ENCODE peak calls at places on chromosomes 6 and 20, in eight cellular contexts. H is NCI-H2171, G is D341Med, R is breast epithelium, P is naive B cell, M is AG08395, I is cardiac fibroblast, K is neural progenitor cell. X is an unnamed sample.

GRCh38 chr6:34148864-34149810 is 3.2 kb upstream of the GRM4 start:
- DNase-seq in H (no peak), G (peak), R (no peak), P (no peak), M (no peak), I (no peak), K (peak), X (peak)

GRCh38 chr6:163335671-163336545 is 78.6 kb upstream of the QKI start:
- DNase-seq in H (no peak), G (no peak), R (no peak), P (no peak), M (no peak), I (peak), K (no peak), X (no peak)

GRCh38 chr6:36133912-36134311 is 3.6 kb downstream of the MAPK13 start:
- DNase-seq in H (no peak), G (no peak), R (no peak), P (no peak), M (no peak), I (no peak), K (no peak), X (no peak)

GRCh38 chr6:169240591-169241390 is 12.9 kb downstream of the THBS2 start:
- DNase-seq in H (no peak), G (no peak), R (peak), P (no peak), M (no peak), I (no peak), K (no peak), X (no peak)

GRCh38 chr6:40395066-40395697 is 192.0 kb downstream of the LRFN2 start:
- DNase-seq in H (no peak), G (no peak), R (no peak), P (no peak), M (peak), I (no peak), K (no peak), X (peak)

GRCh38 chr20:19560876-19561480 is 197.1 kb upstream of the RIN2 start:
- DNase-seq in H (no peak), G (no peak), R (no peak), P (no peak), M (no peak), I (peak), K (no peak), X (no peak)

GRCh38 chr6:293185-294174 is 1.2 kb downstream of the DUSP22 start:
- DNase-seq in H (no peak), G (no peak), R (no peak), P (peak), M (no peak), I (peak), K (peak), X (no peak)

GRCh38 chr20:18722381-18722780 is 91.2 kb upstream of the SCP2D1 start:
- DNase-seq in H (no peak), G (no peak), R (no peak), P (no peak), M (peak), I (no peak), K (no peak), X (no peak)

GRCh38 chr6:39653631-39654030 is 71.6 kb downstream of the KIF6 start:
- DNase-seq in H (no peak), G (no peak), R (no peak), P (no peak), M (no peak), I (no peak), K (peak), X (no peak)

GRCh38 chr6:170184324-170184723 is 106.6 kb downstream of the DLL1 start:
- DNase-seq in H (no peak), G (peak), R (no peak), P (no peak), M (no peak), I (no peak), K (no peak), X (no peak)

GRCh38 chr6:42727084-42727601 is 4.7 kb upstream of the PRPH2 start:
- DNase-seq in H (no peak), G (peak), R (peak), P (peak), M (no peak), I (peak), K (no peak), X (peak)

GRCh38 chr6:31928672-31928939 is 1.1 kb downstream of the C2 start:
- DNase-seq in H (no peak), G (no peak), R (no peak), P (no peak), M (no peak), I (no peak), K (no peak), X (no peak)

GRCh38 chr6:43491750-43492661 is 14.6 kb downstream of the TJAP1 start:
- DNase-seq in H (no peak), G (no peak), R (peak), P (no peak), M (peak), I (peak), K (no peak), X (no peak)

GRCh38 chr20:37376791-37377190 is 30.9 kb downstream of the SRC start:
- DNase-seq in H (no peak), G (no peak), R (no peak), P (no peak), M (no peak), I (no peak), K (no peak), X (no peak)